ENCODE peak calls at places on chromosome 1, in seven cellular contexts. One of them, this sample, is unnamed.

GRCh38 chr1:116909511-116910378 is at the start of gene PTGFRN:
- DNase-seq in HCT116: peak; percentile 6
- DNase-seq in GM12878: no peak
- DNase-seq in HepG2: no peak
- DNase-seq in H1: peak; percentile 86
- DNase-seq in K562: peak; percentile 78
- DNase-seq in SK-N-SH: peak; percentile 89
- DNase-seq in this sample: peak; percentile 65

GRCh38 chr1:101051688-101052638 is 26.4 kb upstream of the DPH5 start:
- DNase-seq in HCT116: no peak
- DNase-seq in H1: no peak
- DNase-seq in K562: no peak
- DNase-seq in HepG2: no peak
- DNase-seq in GM12878: no peak
- DNase-seq in SK-N-SH: no peak
- DNase-seq in this sample: no peak

GRCh38 chr1:95371666-95372320 is 137.8 kb downstream of the RWDD3 start:
- DNase-seq in H1: no peak
- DNase-seq in K562: no peak
- DNase-seq in HCT116: no peak
- DNase-seq in HepG2: no peak
- DNase-seq in SK-N-SH: no peak
- DNase-seq in GM12878: no peak
- DNase-seq in this sample: peak; percentile 1

GRCh38 chr1:200206340-200206739 is 178.8 kb downstream of the NR5A2 start:
- DNase-seq in SK-N-SH: no peak
- DNase-seq in GM12878: no peak
- DNase-seq in HCT116: no peak
- DNase-seq in HepG2: no peak
- DNase-seq in K562: no peak
- DNase-seq in H1: no peak
- DNase-seq in this sample: no peak

GRCh38 chr1:168726719-168727118 is 2.3 kb downstream of the DPT start:
- DNase-seq in GM12878: no peak
- DNase-seq in SK-N-SH: peak; percentile 8
- DNase-seq in HCT116: no peak
- DNase-seq in H1: no peak
- DNase-seq in HepG2: no peak
- DNase-seq in K562: no peak
- DNase-seq in this sample: no peak

GRCh38 chr1:3428899-3429298 is 25.6 kb upstream of the ARHGEF16 start:
- DNase-seq in SK-N-SH: no peak
- DNase-seq in HCT116: no peak
- DNase-seq in HepG2: no peak
- DNase-seq in H1: no peak
- DNase-seq in K562: no peak
- DNase-seq in GM12878: no peak
- DNase-seq in this sample: no peak

GRCh38 chr1:15966081-15966955 is 9.6 kb downstream of the ZBTB17 start:
- DNase-seq in HCT116: no peak
- DNase-seq in HepG2: peak; percentile 20
- DNase-seq in GM12878: peak; percentile 94
- DNase-seq in H1: no peak
- DNase-seq in SK-N-SH: no peak
- DNase-seq in K562: no peak
- DNase-seq in this sample: no peak

GRCh38 chr1:225848044-225848955 is 33.9 kb downstream of the TMEM63A start:
- DNase-seq in GM12878: peak; percentile 51
- DNase-seq in SK-N-SH: no peak
- DNase-seq in K562: peak; percentile 72
- DNase-seq in H1: no peak
- DNase-seq in HCT116: no peak
- DNase-seq in HepG2: no peak
- DNase-seq in this sample: no peak

GRCh38 chr1:24435782-24436365 is 20.3 kb downstream of the NIPAL3 start:
- DNase-seq in HCT116: no peak
- DNase-seq in K562: no peak
- DNase-seq in SK-N-SH: no peak
- DNase-seq in HepG2: no peak
- DNase-seq in GM12878: no peak
- DNase-seq in H1: no peak
- DNase-seq in this sample: no peak

GRCh38 chr1:55481634-55482033 is 266.5 kb upstream of the USP24 start:
- DNase-seq in GM12878: no peak
- DNase-seq in HCT116: no peak
- DNase-seq in K562: no peak
- DNase-seq in SK-N-SH: no peak
- DNase-seq in H1: no peak
- DNase-seq in HepG2: no peak
- DNase-seq in this sample: no peak

GRCh38 chr1:180674603-180675530 is 43.0 kb downstream of the XPR1 start:
- DNase-seq in SK-N-SH: no peak
- DNase-seq in K562: peak; percentile 15
- DNase-seq in HCT116: no peak
- DNase-seq in HepG2: no peak
- DNase-seq in H1: no peak
- DNase-seq in GM12878: no peak
- DNase-seq in this sample: no peak

GRCh38 chr1:3523980-3524379 is 69.5 kb downstream of the ARHGEF16 start:
- DNase-seq in K562: no peak
- DNase-seq in SK-N-SH: no peak
- DNase-seq in HepG2: no peak
- DNase-seq in GM12878: no peak
- DNase-seq in H1: no peak
- DNase-seq in HCT116: no peak
- DNase-seq in this sample: no peak

GRCh38 chr1:89808429-89809117 is 12.3 kb upstream of the LRRC8D start:
- DNase-seq in GM12878: no peak
- DNase-seq in HCT116: no peak
- DNase-seq in K562: no peak
- DNase-seq in H1: peak; percentile 60
- DNase-seq in HepG2: peak; percentile 44
- DNase-seq in SK-N-SH: no peak
- DNase-seq in this sample: peak; percentile 8

GRCh38 chr1:81377406-81377805 is 423.3 kb upstream of the ADGRL2 start:
- DNase-seq in GM12878: no peak
- DNase-seq in K562: no peak
- DNase-seq in HepG2: no peak
- DNase-seq in HCT116: no peak
- DNase-seq in H1: no peak
- DNase-seq in SK-N-SH: no peak
- DNase-seq in this sample: peak; percentile 4

GRCh38 chr1:234891427-234891826 is 237.2 kb downstream of the TOMM20 start:
- DNase-seq in HepG2: peak; percentile 62
- DNase-seq in H1: no peak
- DNase-seq in K562: no peak
- DNase-seq in HCT116: no peak
- DNase-seq in GM12878: no peak
- DNase-seq in SK-N-SH: no peak
- DNase-seq in this sample: peak; percentile 39

DNA sequence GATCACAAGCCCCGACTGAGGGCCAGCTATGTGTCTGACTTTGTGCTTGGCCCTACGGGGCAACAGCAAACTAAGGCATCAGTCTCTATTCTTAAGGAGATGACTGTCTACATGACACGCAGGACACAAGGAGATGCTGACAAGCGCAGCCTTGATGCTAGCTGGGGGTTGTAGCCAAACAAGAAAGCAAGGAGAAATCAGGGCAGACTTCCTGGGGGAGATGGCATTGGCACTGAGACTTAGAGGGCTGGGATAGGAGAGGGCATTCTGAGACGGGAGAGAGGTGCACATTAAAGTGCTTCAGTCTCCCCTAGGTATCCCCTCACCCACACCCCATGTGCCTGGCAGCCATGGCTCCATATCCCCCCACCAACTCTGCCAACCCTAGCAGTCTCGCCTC is 210.8 kb upstream of the POU3F1 start:
- DNase-seq in H1: no peak
- DNase-seq in K562: no peak
- DNase-seq in HepG2: no peak
- DNase-seq in HCT116: no peak
- DNase-seq in GM12878: no peak
- DNase-seq in SK-N-SH: no peak
- DNase-seq in this sample: no peak
- TF ChIP-seq JUND in H1: no peak
- TF ChIP-seq JUND in K562: no peak
- TF ChIP-seq JUND in HepG2: no peak
- TF ChIP-seq JUND in HCT116: no peak
- TF ChIP-seq JUND in GM12878: no peak
- TF ChIP-seq JUND in SK-N-SH: no peak
- TF ChIP-seq JUND in this sample: no peak

GRCh38 chr1:18123467-18123992 is 15.9 kb downstream of the IGSF21 start:
- DNase-seq in GM12878: no peak
- DNase-seq in K562: no peak
- DNase-seq in H1: no peak
- DNase-seq in SK-N-SH: no peak
- DNase-seq in HepG2: no peak
- DNase-seq in HCT116: no peak
- DNase-seq in this sample: no peak
- TF ChIP-seq JUND in GM12878: no peak
- TF ChIP-seq JUND in K562: no peak
- TF ChIP-seq JUND in H1: no peak
- TF ChIP-seq JUND in SK-N-SH: no peak
- TF ChIP-seq JUND in HepG2: no peak
- TF ChIP-seq JUND in HCT116: no peak
- TF ChIP-seq JUND in this sample: no peak

GRCh38 chr1:21262282-21263051 is 27.8 kb downstream of the ECE1 start:
- DNase-seq in GM12878: no peak
- DNase-seq in H1: no peak
- DNase-seq in K562: peak; percentile 73
- DNase-seq in SK-N-SH: peak; percentile 88
- DNase-seq in HepG2: peak; percentile 45
- DNase-seq in HCT116: no peak
- DNase-seq in this sample: no peak
- TF ChIP-seq JUND in GM12878: no peak
- TF ChIP-seq JUND in H1: no peak
- TF ChIP-seq JUND in K562: no peak
- TF ChIP-seq JUND in SK-N-SH: no peak
- TF ChIP-seq JUND in HepG2: no peak
- TF ChIP-seq JUND in HCT116: no peak
- TF ChIP-seq JUND in this sample: no peak

DNA sequence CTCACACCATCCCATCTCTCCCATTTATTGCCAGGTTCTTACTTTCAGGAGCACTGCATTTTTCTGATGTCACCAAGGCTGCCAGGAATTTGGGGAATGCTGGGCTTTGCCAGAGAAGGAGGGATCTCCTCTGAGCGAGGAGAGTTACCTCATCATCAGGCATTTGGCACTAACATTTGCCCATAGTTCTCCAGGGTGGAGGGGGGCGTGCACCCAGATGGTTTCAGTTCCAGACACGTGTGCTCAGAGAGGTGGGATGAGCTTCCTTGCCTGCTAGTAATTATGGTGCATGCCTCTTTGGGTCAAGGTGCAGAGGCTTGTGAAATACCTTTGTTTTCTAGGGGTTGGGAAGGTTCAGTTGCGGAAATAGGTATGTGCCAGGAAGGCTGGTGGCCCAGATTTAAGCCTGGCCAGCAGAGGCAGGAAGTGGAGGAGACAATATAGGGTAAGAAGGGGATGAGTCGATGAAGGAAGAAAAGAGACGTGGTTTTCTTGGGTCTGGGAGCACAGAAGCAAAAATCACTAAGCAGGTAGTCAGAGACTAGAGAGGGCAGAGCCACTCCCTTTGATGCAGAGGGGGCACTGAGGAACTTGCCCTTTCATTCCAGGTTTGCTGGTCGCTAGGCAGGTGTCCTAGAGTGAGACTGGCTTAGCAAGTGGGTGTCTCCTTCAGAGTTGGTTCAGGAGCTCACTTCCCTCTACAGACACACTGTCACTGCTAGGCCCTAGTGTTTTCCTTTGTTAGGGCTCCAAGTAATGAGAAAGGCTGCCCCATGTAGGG is 7.2 kb downstream of the TUFT1 start:
- DNase-seq in H1: peak; percentile 59
- DNase-seq in SK-N-SH: no peak
- DNase-seq in GM12878: no peak
- DNase-seq in K562: no peak
- DNase-seq in HCT116: peak; percentile 35
- DNase-seq in HepG2: peak; percentile 98
- DNase-seq in this sample: peak; percentile 63
- TF ChIP-seq JUND in H1: peak; percentile 82
- TF ChIP-seq JUND in SK-N-SH: peak; percentile 81
- TF ChIP-seq JUND in GM12878: no peak
- TF ChIP-seq JUND in K562: no peak
- TF ChIP-seq JUND in HCT116: no peak
- TF ChIP-seq JUND in HepG2: peak; percentile 82
- TF ChIP-seq JUND in this sample: peak; percentile 74

GRCh38 chr1:16992675-16993074 is 12.3 kb upstream of the MFAP2 start:
- DNase-seq in H1: peak; percentile 37
- DNase-seq in HepG2: no peak
- DNase-seq in HCT116: no peak
- DNase-seq in SK-N-SH: no peak
- DNase-seq in GM12878: no peak
- DNase-seq in K562: no peak
- DNase-seq in this sample: no peak
- TF ChIP-seq JUND in H1: no peak
- TF ChIP-seq JUND in HepG2: no peak
- TF ChIP-seq JUND in HCT116: no peak
- TF ChIP-seq JUND in SK-N-SH: no peak
- TF ChIP-seq JUND in GM12878: no peak
- TF ChIP-seq JUND in K562: no peak
- TF ChIP-seq JUND in this sample: no peak

DNA sequence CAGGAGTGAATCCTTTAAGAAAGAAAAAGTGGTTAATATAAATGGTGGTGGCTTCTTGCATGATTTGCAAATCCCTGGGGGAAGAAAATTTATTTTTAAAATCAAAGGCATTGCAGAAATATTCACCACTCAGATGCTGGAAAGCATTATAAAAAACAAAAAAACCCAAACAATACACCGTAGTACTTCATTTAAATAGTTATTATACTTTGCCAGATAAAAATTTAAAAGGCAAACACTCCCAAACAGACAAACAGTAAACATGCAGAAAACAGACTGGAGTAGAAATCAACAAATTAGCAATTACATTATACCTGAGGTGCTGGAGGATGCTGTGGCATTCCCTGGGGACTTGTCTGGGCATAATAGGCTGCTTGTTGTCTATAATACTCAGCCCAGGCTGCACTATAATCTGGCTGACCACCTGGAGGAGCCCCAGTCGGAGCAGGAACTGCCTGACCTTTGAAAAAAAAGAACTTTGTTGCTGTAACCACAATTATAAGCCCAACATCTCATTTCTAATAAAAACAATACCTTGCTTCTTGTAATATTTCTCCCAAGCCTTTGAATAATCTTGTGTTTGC is 29.9 kb downstream of the FUBP1 start:
- DNase-seq in GM12878: no peak
- DNase-seq in H1: no peak
- DNase-seq in K562: peak; percentile 16
- DNase-seq in HepG2: peak; percentile 42
- DNase-seq in HCT116: peak; percentile 3
- DNase-seq in SK-N-SH: peak; percentile 7
- DNase-seq in this sample: no peak
- TF ChIP-seq JUND in GM12878: no peak
- TF ChIP-seq JUND in H1: no peak
- TF ChIP-seq JUND in K562: no peak
- TF ChIP-seq JUND in HepG2: no peak
- TF ChIP-seq JUND in HCT116: no peak
- TF ChIP-seq JUND in SK-N-SH: no peak
- TF ChIP-seq JUND in this sample: no peak

GRCh38 chr1:228274452-228275153 is 66.8 kb downstream of the OBSCN start:
- DNase-seq in H1: no peak
- DNase-seq in K562: no peak
- DNase-seq in HepG2: no peak
- DNase-seq in GM12878: no peak
- DNase-seq in HCT116: no peak
- DNase-seq in SK-N-SH: no peak
- DNase-seq in this sample: no peak
- TF ChIP-seq JUND in H1: no peak
- TF ChIP-seq JUND in K562: no peak
- TF ChIP-seq JUND in HepG2: no peak
- TF ChIP-seq JUND in GM12878: no peak
- TF ChIP-seq JUND in HCT116: no peak
- TF ChIP-seq JUND in SK-N-SH: no peak
- TF ChIP-seq JUND in this sample: no peak